ENCODE peak calls at places on chromosomes 1 and 21, in four cellular contexts. One of them, this sample, is unnamed.

GRCh38 chr21:45974073-45975016 is 7.2 kb upstream of the COL6A1 start:
- DNase-seq in T follicular helper cell: no peak
- DNase-seq in T-cell: no peak
- DNase-seq in stomach: peak
- DNase-seq in this sample: peak

GRCh38 chr1:175314300-175314699 is 121.7 kb upstream of the KIAA0040 start:
- DNase-seq in stomach: no peak
- DNase-seq in T-cell: no peak
- DNase-seq in T follicular helper cell: no peak
- DNase-seq in this sample: no peak

GRCh38 chr1:65423884-65424655 is 3.6 kb downstream of the LEPR start:
- DNase-seq in T-cell: no peak
- DNase-seq in T follicular helper cell: no peak
- DNase-seq in stomach: no peak
- DNase-seq in this sample: no peak

GRCh38 chr1:222791006-222791710 is 23.7 kb upstream of the DISP1 start:
- DNase-seq in T follicular helper cell: no peak
- DNase-seq in T-cell: no peak
- DNase-seq in stomach: no peak
- DNase-seq in this sample: no peak

GRCh38 chr1:156706647-156707008 is 1.2 kb upstream of the CRABP2 start:
- DNase-seq in T-cell: no peak
- DNase-seq in stomach: no peak
- DNase-seq in T follicular helper cell: no peak
- DNase-seq in this sample: peak

GRCh38 chr1:47791879-47792608 is 205.1 kb downstream of the TRABD2B start:
- DNase-seq in T follicular helper cell: no peak
- DNase-seq in T-cell: no peak
- DNase-seq in stomach: no peak
- DNase-seq in this sample: no peak

GRCh38 chr1:216221260-216221700 is 202.0 kb downstream of the USH2A start:
- DNase-seq in T-cell: no peak
- DNase-seq in stomach: peak
- DNase-seq in T follicular helper cell: no peak
- DNase-seq in this sample: no peak

GRCh38 chr21:35256468-35256988 is 207.4 kb upstream of the RUNX1 start:
- DNase-seq in T follicular helper cell: no peak
- DNase-seq in T-cell: no peak
- DNase-seq in stomach: peak
- DNase-seq in this sample: peak

GRCh38 chr1:206766251-206766856 is 4.2 kb upstream of the IL19 start:
- DNase-seq in stomach: peak
- DNase-seq in T follicular helper cell: peak
- DNase-seq in T-cell: peak
- DNase-seq in this sample: peak

GRCh38 chr1:168164771-168165170 is 14.0 kb upstream of the TIPRL start:
- DNase-seq in stomach: no peak
- DNase-seq in T follicular helper cell: no peak
- DNase-seq in T-cell: no peak
- DNase-seq in this sample: no peak

GRCh38 chr1:43279161-43279560 is 6.2 kb downstream of the C1orf210 start:
- DNase-seq in T follicular helper cell: no peak
- DNase-seq in stomach: no peak
- DNase-seq in T-cell: no peak
- DNase-seq in this sample: no peak

GRCh38 chr1:109529895-109530456 is 9.7 kb upstream of the GPR61 start:
- DNase-seq in T-cell: no peak
- DNase-seq in stomach: no peak
- DNase-seq in T follicular helper cell: no peak
- DNase-seq in this sample: no peak

GRCh38 chr1:23122023-23122738 is 46.5 kb downstream of the LUZP1 start:
- DNase-seq in stomach: no peak
- DNase-seq in T-cell: no peak
- DNase-seq in T follicular helper cell: no peak
- DNase-seq in this sample: no peak

GRCh38 chr1:165531021-165531420 is 12.8 kb upstream of the LRRC52 start:
- DNase-seq in T-cell: no peak
- DNase-seq in T follicular helper cell: no peak
- DNase-seq in stomach: peak
- DNase-seq in this sample: no peak

GRCh38 chr1:92342401-92342800 is 43.5 kb downstream of the RPAP2 start:
- DNase-seq in stomach: no peak
- DNase-seq in T follicular helper cell: no peak
- DNase-seq in T-cell: no peak
- DNase-seq in this sample: no peak

GRCh38 chr1:52955129-52955970 is 28.3 kb downstream of the SCP2 start:
- DNase-seq in T follicular helper cell: no peak
- DNase-seq in T-cell: no peak
- DNase-seq in stomach: no peak
- DNase-seq in this sample: no peak

GRCh38 chr1:186878356-186878755 is 49.6 kb downstream of the PLA2G4A start:
- DNase-seq in T-cell: no peak
- DNase-seq in stomach: no peak
- DNase-seq in T follicular helper cell: no peak
- DNase-seq in this sample: no peak

GRCh38 chr1:3898994-3899775 is 887 bp downstream of the C1orf174 start:
- DNase-seq in T-cell: no peak
- DNase-seq in T follicular helper cell: no peak
- DNase-seq in stomach: no peak
- DNase-seq in this sample: no peak

GRCh38 chr1:246165826-246166709 is 341.0 kb downstream of the SMYD3 start:
- DNase-seq in T-cell: no peak
- DNase-seq in T follicular helper cell: no peak
- DNase-seq in stomach: no peak
- DNase-seq in this sample: no peak

GRCh38 chr1:177091036-177091435 is 73.5 kb downstream of the ASTN1 start:
- DNase-seq in T follicular helper cell: no peak
- DNase-seq in stomach: no peak
- DNase-seq in T-cell: no peak
- DNase-seq in this sample: no peak

GRCh38 chr1:150168960-150169565 is 19.3 kb downstream of the PLEKHO1 start:
- DNase-seq in T follicular helper cell: peak
- DNase-seq in stomach: peak
- DNase-seq in T-cell: peak
- DNase-seq in this sample: peak

GRCh38 chr1:18913065-18913502 is 10.7 kb upstream of the ALDH4A1 start:
- DNase-seq in T-cell: peak
- DNase-seq in stomach: peak
- DNase-seq in T follicular helper cell: peak
- DNase-seq in this sample: peak

GRCh38 chr21:37547615-37547975 is 181.0 kb downstream of the DYRK1A start:
- DNase-seq in T follicular helper cell: no peak
- DNase-seq in stomach: no peak
- DNase-seq in T-cell: no peak
- DNase-seq in this sample: no peak

GRCh38 chr1:210232524-210233215 is at the start of gene SERTAD4:
- DNase-seq in T-cell: no peak
- DNase-seq in stomach: peak
- DNase-seq in T follicular helper cell: no peak
- DNase-seq in this sample: peak

This sample was measured in left lung.